ENCODE peak calls at places on chromosomes 6 and 20, in four cellular contexts. Q is body of pancreas, N is BJ, R is fibroblast of the aortic adventitia. T is an unnamed sample.

GRCh38 chr6:134819236-134819635 is 130.7 kb downstream of the ALDH8A1 start:
- DNase-seq in N (no peak), R (no peak), Q (no peak), T (no peak)

GRCh38 chr6:1679691-1680068 is 70.0 kb downstream of the FOXC1 start:
- DNase-seq in Q (no peak), N (no peak), R (peak; percentile 55), T (peak; percentile 75)

GRCh38 chr20:33328157-33328556 is 45.1 kb downstream of the BPIFB1 start:
- DNase-seq in Q (no peak), R (no peak), N (no peak), T (no peak)

GRCh38 chr6:148021715-148022114 is 320.9 kb upstream of the SASH1 start:
- DNase-seq in Q (no peak), R (no peak), N (no peak), T (no peak)

GRCh38 chr6:73285674-73286283 is 22.8 kb upstream of the KHDC1 start:
- DNase-seq in N (no peak), Q (no peak), R (peak; percentile 86), T (peak; percentile 48)

GRCh38 chr6:36633915-36634314 is 39.8 kb downstream of the SRSF3 start:
- DNase-seq in Q (peak; percentile 91), N (no peak), R (peak; percentile 97), T (peak; percentile 95)

GRCh38 chr6:143941852-143942627 is 66.0 kb downstream of the PLAGL1 start:
- DNase-seq in R (peak; percentile 56), N (no peak), Q (peak; percentile 70), T (peak; percentile 32)

GRCh38 chr20:54223751-54224150 is 15.9 kb downstream of the PFDN4 start:
- DNase-seq in N (no peak), R (no peak), Q (no peak), T (no peak)

GRCh38 chr20:20677186-20677585 is 35.3 kb downstream of the RALGAPA2 start:
- DNase-seq in R (peak; percentile 17), N (no peak), Q (no peak), T (peak; percentile 86)

GRCh38 chr6:95973976-95974375 is 41.8 kb upstream of the FUT9 start:
- DNase-seq in R (no peak), Q (no peak), N (no peak), T (no peak)

GRCh38 chr6:39303425-39304153 is 10.6 kb downstream of the KCNK17 start:
- DNase-seq in R (no peak), Q (no peak), N (no peak), T (no peak)

GRCh38 chr6:125792172-125792571 is 1.4 kb downstream of the NCOA7 start:
- DNase-seq in Q (no peak), R (peak; percentile 43), N (no peak), T (no peak)

GRCh38 chr6:105282801-105283585 is 103.2 kb upstream of the POPDC3 start:
- DNase-seq in N (no peak), R (no peak), Q (no peak), T (no peak)

GRCh38 chr6:134295953-134296553 is 21.9 kb downstream of the SGK1 start:
- DNase-seq in N (peak; percentile 96), Q (no peak), R (peak; percentile 100), T (peak; percentile 87)

GRCh38 chr6:85470023-85470410 is 20.1 kb downstream of the NT5E start:
- DNase-seq in N (no peak), Q (no peak), R (no peak), T (no peak)

GRCh38 chr6:127877231-127877630 is 23.6 kb downstream of the THEMIS start:
- DNase-seq in Q (no peak), R (no peak), N (no peak), T (no peak)

GRCh38 chr20:48577557-48577956 is 250.2 kb downstream of the PREX1 start:
- DNase-seq in R (no peak), Q (no peak), N (no peak), T (no peak)

GRCh38 chr6:144023216-144023615 is 15.2 kb upstream of the PLAGL1 start:
- DNase-seq in N (no peak), Q (no peak), R (no peak), T (no peak)

GRCh38 chr20:38434310-38434741 is 802 bp downstream of the SNHG17 start:
- DNase-seq in R (peak; percentile 24), N (no peak), Q (peak; percentile 26), T (no peak)

GRCh38 chr20:9989066-9989724 is 45.6 kb upstream of the ANKEF1 start:
- DNase-seq in Q (no peak), N (peak; percentile 19), R (peak; percentile 52), T (peak; percentile 74)

GRCh38 chr20:46509523-46509922 is 3.8 kb downstream of the ZNF334 start:
- DNase-seq in Q (no peak), R (no peak), N (no peak), T (no peak)

GRCh38 chr20:17024513-17025105 is 202.2 kb upstream of the PCSK2 start:
- DNase-seq in Q (no peak), N (peak; percentile 50), R (no peak), T (peak; percentile 72)

GRCh38 chr20:46111028-46111835 is 6.9 kb upstream of the CD40 start:
- DNase-seq in R (peak; percentile 17), Q (no peak), N (no peak), T (no peak)

GRCh38 chr6:166614171-166614583 is 12.9 kb downstream of the RPS6KA2 start:
- DNase-seq in N (no peak), Q (no peak), R (no peak), T (no peak)

GRCh38 chr6:134816780-134817179 is 133.1 kb downstream of the ALDH8A1 start:
- DNase-seq in N (no peak), Q (no peak), R (no peak), T (no peak)

GRCh38 chr6:157271441-157271840 is 51.9 kb downstream of the TMEM242 start:
- DNase-seq in Q (no peak), N (no peak), R (no peak), T (no peak)

GRCh38 chr6:157270916-157271315 is 52.4 kb downstream of the TMEM242 start:
- DNase-seq in N (no peak), R (no peak), Q (no peak), T (no peak)

GRCh38 chr6:157272866-157273755 is 50.2 kb downstream of the TMEM242 start:
- DNase-seq in Q (no peak), N (no peak), R (no peak), T (no peak)

GRCh38 chr6:157272372-157272771 is 50.9 kb downstream of the TMEM242 start:
- DNase-seq in R (no peak), N (no peak), Q (no peak), T (no peak)

DNA sequence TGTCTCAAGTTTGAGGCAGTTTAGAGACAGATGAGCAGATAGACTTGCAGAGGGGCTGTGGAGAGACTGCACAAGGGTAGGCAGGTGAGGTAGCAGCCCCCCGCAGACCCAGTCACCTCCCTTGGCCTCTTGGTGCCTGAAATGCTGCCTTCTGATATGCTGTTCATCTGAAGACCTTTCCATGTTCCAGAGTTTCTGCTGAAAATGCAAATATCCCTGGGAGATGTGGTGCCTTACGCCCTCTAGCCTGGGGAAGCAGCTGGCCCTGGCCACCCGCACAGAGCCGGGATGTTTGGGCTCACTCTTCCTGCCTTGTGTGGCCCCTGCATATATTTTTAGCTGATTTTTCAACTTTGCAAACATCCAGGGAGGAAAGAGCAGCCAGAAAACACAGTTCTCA is 51.4 kb downstream of the TMEM242 start:
- DNase-seq in Q (no peak), R (no peak), N (no peak), T (no peak)
- TF ChIP-seq CTCF in Q (no peak), R (no peak), N (no peak), T (no peak)

DNA sequence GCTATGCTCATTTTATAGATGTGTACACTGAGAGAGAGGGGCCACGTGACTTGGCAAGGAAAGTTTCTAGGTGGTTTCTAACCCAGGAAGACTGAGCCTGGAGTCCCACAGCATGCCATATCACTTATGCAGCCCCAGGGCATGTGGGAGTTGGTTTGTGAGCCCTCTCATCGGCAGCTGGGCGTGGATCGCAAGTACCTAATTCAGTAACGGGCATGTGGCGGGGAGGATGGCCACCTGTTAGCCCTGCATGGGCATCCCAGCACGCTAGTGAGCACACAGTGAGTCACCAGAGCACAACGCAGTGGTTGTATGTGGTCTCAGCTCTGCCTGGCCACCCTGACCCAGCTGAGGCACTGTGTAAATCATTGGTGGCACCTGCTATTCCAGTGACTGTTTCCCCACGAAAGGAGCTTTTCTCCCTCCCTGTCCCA is 88.3 kb downstream of the NINL start:
- DNase-seq in Q (no peak), N (no peak), R (no peak), T (no peak)
- H3K4me3 ChIP-seq in Q (no peak overlapping the region), N (no peak overlapping the region), R (no peak overlapping the region), T (no peak overlapping the region)

DNA sequence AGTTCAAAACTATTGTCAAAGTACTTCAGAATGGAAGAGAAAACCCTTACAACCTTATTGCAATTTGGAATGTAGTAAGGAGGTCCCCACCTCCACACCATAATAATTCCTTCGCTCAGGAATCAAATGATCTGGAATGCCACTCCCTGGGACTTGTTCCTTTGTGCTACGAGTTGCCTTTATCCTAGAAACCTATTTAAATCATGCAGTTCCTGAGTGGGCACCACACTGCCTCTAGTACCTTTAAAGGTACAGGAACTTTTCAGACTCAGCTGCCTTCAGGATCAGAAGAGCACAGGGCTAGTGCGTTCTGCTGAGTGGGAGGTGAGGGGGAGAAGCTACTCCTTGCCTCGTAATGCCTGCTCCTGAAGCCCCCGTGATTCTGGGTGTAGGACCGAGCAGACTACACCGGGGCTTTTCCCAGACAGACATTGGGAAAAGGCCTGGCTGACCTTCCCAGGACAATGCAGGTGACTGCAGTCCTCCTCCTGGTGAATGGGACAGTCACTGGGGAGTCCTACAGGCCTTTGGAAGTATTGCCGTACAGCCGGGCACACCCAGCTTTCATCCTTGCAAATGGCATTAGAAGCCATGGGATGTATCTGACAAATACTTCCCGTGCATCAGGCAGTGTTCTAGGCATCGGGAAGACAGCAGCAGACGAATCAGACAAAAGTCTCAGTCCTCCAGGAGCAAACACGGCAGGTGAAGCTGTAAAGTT is 11.8 kb upstream of the TUBB2B start:
- DNase-seq in N (no peak), R (no peak), Q (no peak), T (no peak)
- TF ChIP-seq CTCF in N (peak; percentile 21), R (peak; percentile 30), Q (peak; percentile 18), T (peak; percentile 26)

GRCh38 chr6:117269649-117270120 is 4.3 kb downstream of the VGLL2 start:
- DNase-seq in Q (no peak), N (no peak), R (no peak), T (no peak)

GRCh38 chr6:117267766-117268534 is 2.6 kb downstream of the VGLL2 start:
- DNase-seq in Q (no peak), R (no peak), N (no peak), T (no peak)

GRCh38 chr6:117272032-117272866 is 6.9 kb downstream of the VGLL2 start:
- DNase-seq in Q (no peak), R (no peak), N (no peak), T (peak; percentile 59)

GRCh38 chr6:117270960-117271507 is 5.7 kb downstream of the VGLL2 start:
- DNase-seq in Q (no peak), R (no peak), N (no peak), T (no peak)

DNA sequence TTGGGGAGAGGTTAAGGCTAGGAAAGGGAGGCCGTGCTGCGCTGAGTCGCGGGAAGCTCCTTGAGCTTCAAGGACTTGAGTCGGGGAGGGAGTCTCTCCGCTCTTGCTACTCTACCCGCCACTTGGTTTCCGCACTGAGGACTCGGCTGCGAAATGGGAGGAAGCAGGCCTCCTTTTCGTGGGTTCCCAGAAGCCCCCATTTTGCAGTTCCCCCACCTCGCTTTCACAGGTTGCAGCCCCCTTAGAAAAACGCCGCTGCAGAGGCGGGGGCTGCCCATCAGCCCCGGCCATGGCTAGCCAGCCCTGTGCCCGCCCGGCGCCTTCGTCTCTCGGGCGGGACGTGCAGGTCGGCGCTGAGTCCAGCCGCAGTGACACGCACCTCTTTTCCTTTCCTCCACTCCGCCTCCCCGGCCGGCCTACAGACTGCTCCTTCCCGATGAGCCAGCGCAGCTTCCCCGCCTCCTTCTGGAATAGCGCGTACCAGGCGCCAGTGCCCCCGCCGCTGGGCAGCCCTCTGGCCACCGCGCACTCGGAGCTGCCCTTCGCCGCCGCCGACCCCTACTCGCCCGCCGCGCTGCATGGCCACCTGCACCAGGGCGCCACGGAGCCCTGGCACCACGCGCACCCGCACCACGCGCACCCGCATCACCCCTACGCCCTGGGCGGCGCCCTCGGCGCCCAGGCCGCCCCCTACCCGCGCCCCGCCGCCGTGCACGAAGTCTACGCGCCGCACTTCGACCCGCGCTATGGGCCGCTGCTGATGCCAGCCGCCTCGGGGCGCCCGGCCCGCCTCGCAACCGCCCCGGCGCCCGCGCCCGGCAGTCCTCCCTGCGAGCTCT is 5.0 kb downstream of the VGLL2 start:
- DNase-seq in R (no peak), Q (peak; percentile 36), N (no peak), T (no peak)
- H3K4me3 ChIP-seq in R (peak overlapping the region; percentile 22), Q (no peak overlapping the region), N (no peak overlapping the region), T (peak overlapping the region; percentile 26)

T was measured in astrocyte of the cerebellum.